ENCODE peak calls at places on chromosomes 2 and 18, in eight cellular contexts. One of them, this sample, is unnamed. For H3K4me1, the result is how much of the 10 kb centered on the place peaks cover.

GRCh38 chr2:163779970-163780597 is 44.3 kb upstream of the FIGN start:
- DNase-seq in mesendoderm: peak
- DNase-seq in mucosa of descending colon: no peak
- DNase-seq in mesenchymal stem cell: no peak
- DNase-seq in fibroblast of lung: no peak
- DNase-seq in left ventricle myocardium inferior: no peak
- DNase-seq in HCT116: no peak
- DNase-seq in right cardiac atrium: no peak
- DNase-seq in this sample: no peak

GRCh38 chr18:24019641-24020331 is 5.2 kb downstream of the TTC39C start:
- DNase-seq in mesendoderm: no peak
- DNase-seq in mucosa of descending colon: no peak
- DNase-seq in mesenchymal stem cell: no peak
- DNase-seq in fibroblast of lung: no peak
- DNase-seq in left ventricle myocardium inferior: no peak
- DNase-seq in HCT116: no peak
- DNase-seq in right cardiac atrium: no peak
- DNase-seq in this sample: no peak

GRCh38 chr2:133326651-133327397 is 241.4 kb downstream of the NCKAP5 start:
- DNase-seq in mesendoderm: peak
- DNase-seq in mucosa of descending colon: no peak
- DNase-seq in mesenchymal stem cell: peak
- DNase-seq in fibroblast of lung: peak
- DNase-seq in left ventricle myocardium inferior: no peak
- DNase-seq in HCT116: no peak
- DNase-seq in right cardiac atrium: no peak
- DNase-seq in this sample: no peak

GRCh38 chr2:33322099-33322498 is 154.3 kb upstream of the RASGRP3 start:
- DNase-seq in mesendoderm: no peak
- DNase-seq in mucosa of descending colon: no peak
- DNase-seq in mesenchymal stem cell: peak
- DNase-seq in fibroblast of lung: peak
- DNase-seq in left ventricle myocardium inferior: no peak
- DNase-seq in HCT116: no peak
- DNase-seq in right cardiac atrium: peak
- DNase-seq in this sample: no peak

GRCh38 chr18:46891742-46892214 is 25.5 kb downstream of the PIAS2 start:
- DNase-seq in mesendoderm: no peak
- DNase-seq in mucosa of descending colon: no peak
- DNase-seq in mesenchymal stem cell: no peak
- DNase-seq in fibroblast of lung: no peak
- DNase-seq in left ventricle myocardium inferior: no peak
- DNase-seq in HCT116: no peak
- DNase-seq in right cardiac atrium: no peak
- DNase-seq in this sample: no peak

GRCh38 chr2:45582522-45582921 is 28.5 kb downstream of the SRBD1 start:
- DNase-seq in mesendoderm: no peak
- DNase-seq in mucosa of descending colon: no peak
- DNase-seq in mesenchymal stem cell: no peak
- DNase-seq in fibroblast of lung: no peak
- DNase-seq in left ventricle myocardium inferior: no peak
- DNase-seq in HCT116: no peak
- DNase-seq in right cardiac atrium: no peak
- DNase-seq in this sample: no peak

GRCh38 chr2:197873293-197873701 is 68.9 kb downstream of the PLCL1 start:
- DNase-seq in mesendoderm: peak
- DNase-seq in mucosa of descending colon: no peak
- DNase-seq in mesenchymal stem cell: peak
- DNase-seq in fibroblast of lung: peak
- DNase-seq in left ventricle myocardium inferior: no peak
- DNase-seq in HCT116: no peak
- DNase-seq in right cardiac atrium: no peak
- DNase-seq in this sample: no peak

GRCh38 chr2:235050992-235051351 is 99.2 kb downstream of the SH3BP4 start:
- DNase-seq in mesendoderm: peak
- DNase-seq in mucosa of descending colon: peak
- DNase-seq in mesenchymal stem cell: peak
- DNase-seq in fibroblast of lung: peak
- DNase-seq in left ventricle myocardium inferior: peak
- DNase-seq in HCT116: peak
- DNase-seq in right cardiac atrium: peak
- DNase-seq in this sample: peak

GRCh38 chr2:212843409-212844199 is 305.0 kb upstream of the ERBB4 start:
- DNase-seq in mesendoderm: no peak
- DNase-seq in mucosa of descending colon: no peak
- DNase-seq in mesenchymal stem cell: peak
- DNase-seq in fibroblast of lung: peak
- DNase-seq in left ventricle myocardium inferior: no peak
- DNase-seq in HCT116: no peak
- DNase-seq in right cardiac atrium: no peak
- DNase-seq in this sample: no peak

GRCh38 chr18:22467760-22468553 is 50.2 kb upstream of the CTAGE1 start:
- DNase-seq in mesendoderm: no peak
- DNase-seq in mucosa of descending colon: no peak
- DNase-seq in mesenchymal stem cell: peak
- DNase-seq in fibroblast of lung: peak
- DNase-seq in left ventricle myocardium inferior: no peak
- DNase-seq in HCT116: peak
- DNase-seq in right cardiac atrium: no peak
- DNase-seq in this sample: no peak

GRCh38 chr2:166000401-166000800 is 46.8 kb upstream of the TTC21B start:
- DNase-seq in mesendoderm: peak
- DNase-seq in mucosa of descending colon: no peak
- DNase-seq in mesenchymal stem cell: no peak
- DNase-seq in fibroblast of lung: no peak
- DNase-seq in left ventricle myocardium inferior: no peak
- DNase-seq in HCT116: no peak
- DNase-seq in right cardiac atrium: no peak
- DNase-seq in this sample: no peak

GRCh38 chr2:157443795-157444642 is at the start of gene CYTIP:
- DNase-seq in mesendoderm: no peak
- DNase-seq in mucosa of descending colon: peak
- DNase-seq in mesenchymal stem cell: no peak
- DNase-seq in fibroblast of lung: no peak
- DNase-seq in left ventricle myocardium inferior: no peak
- DNase-seq in HCT116: no peak
- DNase-seq in right cardiac atrium: peak
- DNase-seq in this sample: no peak

GRCh38 chr2:71596011-71596410 is 142.7 kb downstream of the DYSF start:
- DNase-seq in mesendoderm: no peak
- DNase-seq in mucosa of descending colon: no peak
- DNase-seq in mesenchymal stem cell: no peak
- DNase-seq in fibroblast of lung: no peak
- DNase-seq in left ventricle myocardium inferior: no peak
- DNase-seq in HCT116: no peak
- DNase-seq in right cardiac atrium: no peak
- DNase-seq in this sample: no peak

GRCh38 chr2:27042985-27043634 is 8.4 kb upstream of the AGBL5 start:
- DNase-seq in mesendoderm: no peak
- DNase-seq in mucosa of descending colon: no peak
- DNase-seq in mesenchymal stem cell: no peak
- DNase-seq in fibroblast of lung: peak
- DNase-seq in left ventricle myocardium inferior: no peak
- DNase-seq in HCT116: no peak
- DNase-seq in right cardiac atrium: no peak
- DNase-seq in this sample: no peak

GRCh38 chr18:75211721-75212625 is 1.4 kb downstream of the TSHZ1 start:
- DNase-seq in mesendoderm: peak
- DNase-seq in mucosa of descending colon: peak
- DNase-seq in mesenchymal stem cell: peak
- DNase-seq in fibroblast of lung: no peak
- DNase-seq in left ventricle myocardium inferior: peak
- DNase-seq in HCT116: no peak
- DNase-seq in right cardiac atrium: peak
- DNase-seq in this sample: peak

GRCh38 chr2:236180831-236181453 is 12.8 kb upstream of the GBX2 start:
- DNase-seq in mesendoderm: peak
- DNase-seq in mucosa of descending colon: no peak
- DNase-seq in mesenchymal stem cell: peak
- DNase-seq in fibroblast of lung: peak
- DNase-seq in left ventricle myocardium inferior: no peak
- DNase-seq in HCT116: peak
- DNase-seq in right cardiac atrium: no peak
- DNase-seq in this sample: peak

GRCh38 chr18:9333441-9334350 is 877 bp upstream of the TWSG1 start:
- DNase-seq in mesendoderm: no peak
- DNase-seq in mucosa of descending colon: peak
- DNase-seq in mesenchymal stem cell: no peak
- DNase-seq in fibroblast of lung: no peak
- DNase-seq in left ventricle myocardium inferior: no peak
- DNase-seq in HCT116: no peak
- DNase-seq in right cardiac atrium: peak
- DNase-seq in this sample: peak

GRCh38 chr2:226408131-226408530 is 391.5 kb downstream of the IRS1 start:
- DNase-seq in mesendoderm: peak
- DNase-seq in mucosa of descending colon: no peak
- DNase-seq in mesenchymal stem cell: peak
- DNase-seq in fibroblast of lung: no peak
- DNase-seq in left ventricle myocardium inferior: no peak
- DNase-seq in HCT116: no peak
- DNase-seq in right cardiac atrium: no peak
- DNase-seq in this sample: no peak

GRCh38 chr2:107553534-107553933 is 273.2 kb upstream of the RGPD4 start:
- DNase-seq in mesendoderm: no peak
- DNase-seq in mucosa of descending colon: no peak
- DNase-seq in mesenchymal stem cell: no peak
- DNase-seq in fibroblast of lung: no peak
- DNase-seq in left ventricle myocardium inferior: no peak
- DNase-seq in HCT116: no peak
- DNase-seq in right cardiac atrium: peak
- DNase-seq in this sample: no peak

GRCh38 chr2:54240515-54241219 is 15.4 kb downstream of the TSPYL6 start:
- DNase-seq in mesendoderm: peak
- DNase-seq in mucosa of descending colon: no peak
- DNase-seq in mesenchymal stem cell: peak
- DNase-seq in fibroblast of lung: peak
- DNase-seq in left ventricle myocardium inferior: peak
- DNase-seq in HCT116: no peak
- DNase-seq in right cardiac atrium: peak
- DNase-seq in this sample: peak

GRCh38 chr2:231987088-231987788 is 25.7 kb downstream of the DIS3L2 start:
- DNase-seq in mesendoderm: no peak
- DNase-seq in mucosa of descending colon: no peak
- DNase-seq in mesenchymal stem cell: no peak
- DNase-seq in fibroblast of lung: peak
- DNase-seq in left ventricle myocardium inferior: no peak
- DNase-seq in HCT116: no peak
- DNase-seq in right cardiac atrium: peak
- DNase-seq in this sample: no peak

DNA sequence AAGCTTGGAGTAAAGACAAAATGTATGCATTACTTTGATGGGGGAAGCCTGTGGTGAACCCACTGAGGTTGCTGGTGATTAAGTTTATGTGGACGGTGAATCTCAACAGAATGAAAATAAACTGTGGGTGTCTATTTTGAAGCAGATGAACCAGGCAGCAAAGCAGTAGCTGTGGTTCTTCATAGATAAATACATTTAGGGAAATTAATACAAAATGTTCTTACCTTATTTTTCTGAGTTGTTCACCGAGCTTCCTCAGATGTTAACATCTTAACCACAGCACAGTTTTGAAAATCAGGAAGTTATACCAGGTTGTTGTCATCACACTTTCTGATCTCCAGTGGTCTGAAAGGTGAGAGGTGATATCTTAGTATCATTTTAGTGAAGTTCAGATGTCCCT is 53.9 kb downstream of the NCK2 start:
- DNase-seq in mesendoderm: no peak
- DNase-seq in mucosa of descending colon: no peak
- DNase-seq in mesenchymal stem cell: peak
- DNase-seq in fibroblast of lung: no peak
- DNase-seq in left ventricle myocardium inferior: no peak
- DNase-seq in HCT116: no peak
- DNase-seq in right cardiac atrium: no peak
- DNase-seq in this sample: no peak
- H3K4me1 ChIP-seq in mesendoderm: under half
- H3K4me1 ChIP-seq in mucosa of descending colon: under half
- H3K4me1 ChIP-seq in mesenchymal stem cell: under half
- H3K4me1 ChIP-seq in fibroblast of lung: under half
- H3K4me1 ChIP-seq in left ventricle myocardium inferior: half or more
- H3K4me1 ChIP-seq in HCT116: under half
- H3K4me1 ChIP-seq in right cardiac atrium: under half
- H3K4me1 ChIP-seq in this sample: half or more

GRCh38 chr2:224147174-224147573 is 108.1 kb upstream of the SERPINE2 start:
- DNase-seq in mesendoderm: no peak
- DNase-seq in mucosa of descending colon: peak
- DNase-seq in mesenchymal stem cell: peak
- DNase-seq in fibroblast of lung: no peak
- DNase-seq in left ventricle myocardium inferior: no peak
- DNase-seq in HCT116: peak
- DNase-seq in right cardiac atrium: no peak
- DNase-seq in this sample: no peak
- H3K4me1 ChIP-seq in mesendoderm: under half
- H3K4me1 ChIP-seq in mucosa of descending colon: under half
- H3K4me1 ChIP-seq in mesenchymal stem cell: under half
- H3K4me1 ChIP-seq in fibroblast of lung: under half
- H3K4me1 ChIP-seq in left ventricle myocardium inferior: under half
- H3K4me1 ChIP-seq in HCT116: under half
- H3K4me1 ChIP-seq in right cardiac atrium: under half
- H3K4me1 ChIP-seq in this sample: under half

GRCh38 chr2:160371251-160372009 is 122.2 kb downstream of the RBMS1 start:
- DNase-seq in mesendoderm: peak
- DNase-seq in mucosa of descending colon: no peak
- DNase-seq in mesenchymal stem cell: no peak
- DNase-seq in fibroblast of lung: no peak
- DNase-seq in left ventricle myocardium inferior: peak
- DNase-seq in HCT116: no peak
- DNase-seq in right cardiac atrium: peak
- DNase-seq in this sample: no peak
- H3K4me1 ChIP-seq in mesendoderm: under half
- H3K4me1 ChIP-seq in mucosa of descending colon: under half
- H3K4me1 ChIP-seq in mesenchymal stem cell: under half
- H3K4me1 ChIP-seq in fibroblast of lung: under half
- H3K4me1 ChIP-seq in left ventricle myocardium inferior: half or more
- H3K4me1 ChIP-seq in HCT116: under half
- H3K4me1 ChIP-seq in right cardiac atrium: under half
- H3K4me1 ChIP-seq in this sample: half or more

DNA sequence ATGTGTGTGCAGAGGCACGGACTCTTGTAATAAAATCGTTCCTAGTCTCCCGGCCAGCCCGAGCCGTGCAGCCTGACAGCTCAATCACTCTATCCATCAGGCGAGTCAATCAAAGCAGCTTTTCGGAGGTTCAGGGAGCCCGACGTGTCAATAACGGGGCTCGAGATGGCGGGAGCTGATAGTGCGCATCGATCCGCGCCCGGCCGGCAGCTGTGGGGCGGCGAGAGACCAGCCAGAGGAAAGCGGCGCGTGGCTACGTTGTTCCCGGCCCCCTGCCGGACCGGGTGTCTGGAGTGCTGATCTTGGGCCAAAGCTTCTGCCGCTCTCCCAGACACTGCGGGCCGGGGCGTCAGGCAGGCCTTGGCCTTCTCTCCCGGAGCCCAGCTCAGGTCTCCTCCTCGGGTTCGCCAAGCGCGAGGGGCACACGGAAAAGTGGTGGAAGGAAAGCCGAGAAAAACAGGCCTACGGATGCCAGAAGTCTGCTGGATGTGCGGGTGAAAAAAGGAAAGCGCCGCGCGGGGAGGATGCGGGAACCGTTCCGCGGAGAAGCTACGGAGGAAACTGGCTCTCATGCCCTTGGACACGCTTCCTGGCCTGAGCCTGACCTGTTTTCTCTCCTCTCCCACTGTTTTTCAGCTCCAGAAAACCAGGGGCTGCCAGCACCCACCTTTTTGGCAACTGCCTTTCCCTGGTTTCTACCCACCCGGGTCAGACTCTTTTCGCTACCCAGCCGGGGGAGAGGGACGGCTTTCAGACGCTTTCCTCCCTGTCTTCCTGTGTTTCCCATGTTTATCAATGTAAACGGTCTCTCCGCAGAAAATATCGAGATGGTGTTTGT is 2.2 kb downstream of the EN1 start:
- DNase-seq in mesendoderm: peak
- DNase-seq in mucosa of descending colon: no peak
- DNase-seq in mesenchymal stem cell: no peak
- DNase-seq in fibroblast of lung: no peak
- DNase-seq in left ventricle myocardium inferior: no peak
- DNase-seq in HCT116: no peak
- DNase-seq in right cardiac atrium: no peak
- DNase-seq in this sample: no peak
- H3K4me1 ChIP-seq in mesendoderm: under half
- H3K4me1 ChIP-seq in mucosa of descending colon: under half
- H3K4me1 ChIP-seq in mesenchymal stem cell: under half
- H3K4me1 ChIP-seq in fibroblast of lung: under half
- H3K4me1 ChIP-seq in left ventricle myocardium inferior: half or more
- H3K4me1 ChIP-seq in HCT116: under half
- H3K4me1 ChIP-seq in right cardiac atrium: under half
- H3K4me1 ChIP-seq in this sample: half or more